ENCODE peak calls at places on chromosomes 11 and 22, in four cellular contexts. Z is iPS-NIHi11; O is stimulated activated CD4-positive, alpha-beta T cell treated with anti-CD3 and anti-CD28 coated beads, Interleukin-4, amount 100 ng/mL, for 48 hours; G is fibroblast of mammary gland. V is an unnamed sample.

GRCh38 chr11:62791501-62792192 is at the start of gene TMEM223:
- DNase-seq in Z (peak; percentile 93), G (peak; percentile 60), O (peak; percentile 90), V (peak; percentile 56)

GRCh38 chr11:62446091-62446490 is 27.3 kb downstream of the SCGB1A1 start:
- DNase-seq in Z (no peak), G (no peak), O (no peak), V (no peak)

GRCh38 chr22:31155425-31155824 is 4.6 kb upstream of the RNF185 start:
- DNase-seq in Z (no peak), O (no peak), G (peak; percentile 23), V (no peak)

GRCh38 chr11:73343076-73343833 is 32.9 kb upstream of the RELT start:
- DNase-seq in Z (peak; percentile 56), O (no peak), G (no peak), V (no peak)

GRCh38 chr11:107538239-107538638 is 27.3 kb downstream of the ALKBH8 start:
- DNase-seq in Z (no peak), G (no peak), O (no peak), V (no peak)

GRCh38 chr11:127017482-127017881 is 16.9 kb upstream of the KIRREL3 start:
- DNase-seq in O (no peak), Z (peak; percentile 37), G (peak; percentile 68), V (no peak)

GRCh38 chr11:88384004-88384677 is 46.6 kb upstream of the CTSC start:
- DNase-seq in Z (no peak), O (no peak), G (peak; percentile 45), V (no peak)

GRCh38 chr11:107102692-107103463 is 84.6 kb upstream of the GUCY1A2 start:
- DNase-seq in Z (no peak), G (no peak), O (no peak), V (no peak)

GRCh38 chr11:94241896-94242295 is 62.5 kb upstream of the IZUMO1R start:
- DNase-seq in G (no peak), O (no peak), Z (no peak), V (no peak)

GRCh38 chr22:48779661-48780596 is 1047.7 kb downstream of the BRD1 start:
- DNase-seq in G (no peak), O (no peak), Z (no peak), V (no peak)

GRCh38 chr22:28855355-28856094 is 27.8 kb upstream of the ZNRF3 start:
- DNase-seq in O (peak; percentile 25), Z (peak; percentile 87), G (peak; percentile 75), V (peak; percentile 62)

GRCh38 chr11:106585061-106585460 is 433.2 kb downstream of the GUCY1A2 start:
- DNase-seq in O (no peak), G (peak; percentile 59), Z (peak; percentile 7), V (no peak)

GRCh38 chr11:69364901-69365300 is 70.9 kb downstream of the MYEOV start:
- DNase-seq in Z (no peak), O (no peak), G (peak; percentile 50), V (no peak)

GRCh38 chr11:79845002-79845709 is 404.3 kb upstream of the TENM4 start:
- DNase-seq in O (no peak), G (no peak), Z (no peak), V (no peak)

GRCh38 chr11:132589802-132590201 is 942.5 kb downstream of the OPCML start:
- DNase-seq in Z (no peak), G (no peak), O (no peak), V (no peak)

GRCh38 chr11:75325713-75326438 is 25.6 kb downstream of the ARRB1 start:
- DNase-seq in Z (no peak), G (peak; percentile 96), O (peak; percentile 58), V (no peak)

GRCh38 chr11:119907122-119907933 is 178.3 kb upstream of the NECTIN1 start:
- DNase-seq in Z (no peak), G (no peak), O (no peak), V (no peak)

GRCh38 chr11:12377824-12378593 is 638 bp downstream of the PARVA start:
- DNase-seq in Z (peak; percentile 86), O (no peak), G (peak; percentile 73), V (no peak)

GRCh38 chr11:57773026-57773598 is 11.5 kb downstream of the CTNND1 start:
- DNase-seq in Z (no peak), O (no peak), G (no peak), V (no peak)

GRCh38 chr22:45925811-45926351 is 51.1 kb downstream of the WNT7B start:
- DNase-seq in Z (no peak), G (no peak), O (no peak), V (no peak)

GRCh38 chr11:117606211-117606610 is 190.8 kb downstream of the DSCAML1 start:
- DNase-seq in O (no peak), Z (no peak), G (no peak), V (no peak)

GRCh38 chr22:48884292-48884691 is 943.4 kb downstream of the BRD1 start:
- DNase-seq in Z (no peak), G (no peak), O (no peak), V (no peak)

GRCh38 chr11:131624526-131624925 is 254.1 kb downstream of the NTM start:
- DNase-seq in Z (no peak), G (peak; percentile 6), O (no peak), V (no peak)

GRCh38 chr11:116644948-116645305 is 127.9 kb downstream of the BUD13 start:
- DNase-seq in Z (peak; percentile 56), O (no peak), G (no peak), V (no peak)

GRCh38 chr11:118216621-118217526 is 7.9 kb downstream of the JAML start:
- DNase-seq in G (no peak), O (peak; percentile 54), Z (no peak), V (no peak)

GRCh38 chr11:101341578-101341977 is 212.0 kb upstream of the PGR start:
- DNase-seq in Z (no peak), O (no peak), G (no peak), V (no peak)

GRCh38 chr11:8338138-8338537 is 74.5 kb upstream of the LMO1 start:
- DNase-seq in Z (peak; percentile 88), O (no peak), G (peak; percentile 40), V (no peak)

GRCh38 chr11:1708716-1709115 is 11.7 kb downstream of the KRTAP5-6 start:
- DNase-seq in Z (no peak), G (no peak), O (no peak), V (no peak)

GRCh38 chr22:26401726-26402125 is 27.3 kb upstream of the ASPHD2 start:
- DNase-seq in Z (no peak), G (no peak), O (no peak), V (no peak)

GRCh38 chr22:42357634-42358296 is 74.4 kb downstream of the NFAM1 start:
- DNase-seq in Z (no peak), O (no peak), G (no peak), V (no peak)

GRCh38 chr11:112219476-112220232 is 6.6 kb upstream of the PTS start:
- DNase-seq in Z (peak; percentile 71), G (peak; percentile 82), O (no peak), V (peak; percentile 35)

GRCh38 chr22:44181912-44182590 is 1.3 kb downstream of the PARVG start:
- DNase-seq in O (peak; percentile 12), Z (no peak), G (no peak), V (no peak)

GRCh38 chr22:44427506-44428470 is 70.2 kb downstream of the RTL6 start:
- DNase-seq in Z (no peak), O (no peak), G (no peak), V (no peak)

GRCh38 chr11:105507496-105508254 is 102.2 kb upstream of the GRIA4 start:
- DNase-seq in O (no peak), Z (no peak), G (no peak), V (no peak)

GRCh38 chr22:46613606-46613997 is 6.6 kb upstream of the GRAMD4 start:
- DNase-seq in G (peak; percentile 19), O (no peak), Z (no peak), V (no peak)

GRCh38 chr11:76653674-76654309 is 16.8 kb downstream of the LRRC32 start:
- DNase-seq in G (peak; percentile 87), O (no peak), Z (no peak), V (no peak)